ENCODE peak calls at places on chromosome 4, in ten cellular contexts. G is ascending aorta; I is Kasumi-1; U is neural crest cell; Q is MCF 10A; H is activated CD4-positive, alpha-beta T cell treated with anti-CD3 and anti-CD28 coated beads, Interleukin-2, amount 50 U/mL, for 24 hours; P is CD8-positive, alpha-beta T cell; C is astrocyte of the spinal cord; V is GM13977; M is left lung. Y is an unnamed sample.

GRCh38 chr4:41199788-41200187 is 14.6 kb downstream of the APBB2 start:
- DNase-seq in V (no peak), Q (no peak), U (no peak), P (no peak), M (no peak), I (no peak), G (no peak), H (no peak), C (no peak), Y (no peak)

GRCh38 chr4:165905405-165906027 is 32.5 kb downstream of the TLL1 start:
- DNase-seq in Q (peak; percentile 18), U (no peak), V (no peak), M (no peak), I (no peak), P (no peak), G (no peak), C (no peak), H (no peak), Y (no peak)

GRCh38 chr4:10998826-10999225 is 314.3 kb upstream of the CLNK start:
- DNase-seq in I (no peak), Q (no peak), H (no peak), C (peak; percentile 41), U (no peak), G (no peak), M (no peak), V (no peak), P (no peak), Y (no peak)

GRCh38 chr4:2798399-2799301 is 5.8 kb downstream of the SH3BP2 start:
- DNase-seq in M (peak; percentile 92), P (peak; percentile 30), C (no peak), G (peak; percentile 83), I (peak; percentile 81), V (peak; percentile 68), Q (peak; percentile 47), U (no peak), H (no peak), Y (peak; percentile 37)

GRCh38 chr4:27357283-27357682 is 496.6 kb downstream of the STIM2 start:
- DNase-seq in U (no peak), M (no peak), I (peak; percentile 53), Q (peak; percentile 30), G (no peak), H (no peak), V (no peak), P (no peak), C (peak; percentile 50), Y (no peak)

GRCh38 chr4:76688737-76689078 is 209.2 kb downstream of the SOWAHB start:
- DNase-seq in H (no peak), G (no peak), V (no peak), U (no peak), C (peak; percentile 52), I (no peak), M (no peak), P (no peak), Q (no peak), Y (no peak)

GRCh38 chr4:107210450-107211239 is 174.5 kb upstream of the DKK2 start:
- DNase-seq in G (no peak), H (no peak), I (no peak), V (no peak), P (no peak), U (no peak), C (peak; percentile 51), M (peak; percentile 49), Q (peak; percentile 37), Y (no peak)

GRCh38 chr4:137621056-137621455 is 88.8 kb upstream of the PCDH18 start:
- DNase-seq in G (no peak), V (no peak), P (no peak), M (no peak), H (no peak), I (no peak), C (peak; percentile 19), U (peak; percentile 37), Q (no peak), Y (no peak)

GRCh38 chr4:48710446-48711209 is 69.5 kb downstream of the FRYL start:
- DNase-seq in M (no peak), G (no peak), P (no peak), C (no peak), H (no peak), Q (peak; percentile 23), V (no peak), U (no peak), I (no peak), Y (no peak)

GRCh38 chr4:17232575-17233253 is 279.2 kb downstream of the QDPR start:
- DNase-seq in Q (peak; percentile 30), I (no peak), C (peak; percentile 71), V (no peak), M (no peak), P (no peak), H (no peak), G (peak; percentile 67), U (no peak), Y (no peak)

GRCh38 chr4:119655111-119655837 is 26.7 kb upstream of the PDE5A start:
- DNase-seq in U (no peak), M (no peak), H (no peak), G (no peak), V (no peak), Q (no peak), C (no peak), P (no peak), I (no peak), Y (no peak)

GRCh38 chr4:154807042-154807630 is 26.1 kb downstream of the RBM46 start:
- DNase-seq in G (no peak), Q (peak; percentile 48), U (no peak), I (peak; percentile 67), V (peak; percentile 14), C (peak; percentile 50), M (no peak), H (no peak), P (no peak), Y (no peak)

GRCh38 chr4:54924891-54925290 is 200.5 kb downstream of the KDR start:
- DNase-seq in C (no peak), P (no peak), V (no peak), I (no peak), M (no peak), G (no peak), H (no peak), Q (peak; percentile 31), U (no peak), Y (no peak)

GRCh38 chr4:7813674-7814073 is 126.0 kb downstream of the AFAP1 start:
- DNase-seq in V (no peak), I (no peak), H (no peak), U (no peak), G (no peak), P (no peak), Q (peak; percentile 34), C (peak; percentile 81), M (no peak), Y (no peak)

Y was measured in effector memory CD4-positive, alpha-beta T cell.